ENCODE peak calls at places on chromosomes 13 and 19, in nine cellular contexts. One of them, this sample, is unnamed.

GRCh38 chr19:49387936-49388372 is at the start of gene KASH5:
- DNase-seq in ascending aorta: peak
- DNase-seq in stimulated activated CD4-positive, alpha-beta T cell treated with anti-CD3 and anti-CD28 coated beads, TNF-alpha, amount 100 ng/mL, for 1 hour: peak
- DNase-seq in stimulated activated CD8-positive, alpha-beta memory T cell treated with anti-CD3 and anti-CD28 coated beads, Interleukin-2, amount 100 ng/mL, for 1 hour: peak
- DNase-seq in small intestine: peak
- DNase-seq in adrenal gland: peak
- DNase-seq in iPS-NIHi11: peak
- DNase-seq in bronchial epithelial cell: peak
- DNase-seq in HuH-7.5: peak
- DNase-seq in this sample: no peak

GRCh38 chr19:51111606-51112005 is 3.4 kb upstream of the CTU1 start:
- DNase-seq in ascending aorta: no peak
- DNase-seq in stimulated activated CD4-positive, alpha-beta T cell treated with anti-CD3 and anti-CD28 coated beads, TNF-alpha, amount 100 ng/mL, for 1 hour: no peak
- DNase-seq in stimulated activated CD8-positive, alpha-beta memory T cell treated with anti-CD3 and anti-CD28 coated beads, Interleukin-2, amount 100 ng/mL, for 1 hour: no peak
- DNase-seq in small intestine: no peak
- DNase-seq in adrenal gland: no peak
- DNase-seq in iPS-NIHi11: no peak
- DNase-seq in bronchial epithelial cell: no peak
- DNase-seq in HuH-7.5: no peak
- DNase-seq in this sample: peak

GRCh38 chr19:18723871-18724377 is 40.4 kb downstream of the CRTC1 start:
- DNase-seq in ascending aorta: no peak
- DNase-seq in stimulated activated CD4-positive, alpha-beta T cell treated with anti-CD3 and anti-CD28 coated beads, TNF-alpha, amount 100 ng/mL, for 1 hour: no peak
- DNase-seq in stimulated activated CD8-positive, alpha-beta memory T cell treated with anti-CD3 and anti-CD28 coated beads, Interleukin-2, amount 100 ng/mL, for 1 hour: no peak
- DNase-seq in small intestine: no peak
- DNase-seq in adrenal gland: no peak
- DNase-seq in iPS-NIHi11: no peak
- DNase-seq in bronchial epithelial cell: no peak
- DNase-seq in HuH-7.5: no peak
- DNase-seq in this sample: no peak

GRCh38 chr13:44903596-44903995 is 85.7 kb downstream of the NUFIP1 start:
- DNase-seq in ascending aorta: peak
- DNase-seq in stimulated activated CD4-positive, alpha-beta T cell treated with anti-CD3 and anti-CD28 coated beads, TNF-alpha, amount 100 ng/mL, for 1 hour: no peak
- DNase-seq in stimulated activated CD8-positive, alpha-beta memory T cell treated with anti-CD3 and anti-CD28 coated beads, Interleukin-2, amount 100 ng/mL, for 1 hour: no peak
- DNase-seq in small intestine: peak
- DNase-seq in adrenal gland: peak
- DNase-seq in iPS-NIHi11: no peak
- DNase-seq in bronchial epithelial cell: no peak
- DNase-seq in HuH-7.5: no peak
- DNase-seq in this sample: no peak

GRCh38 chr13:23744315-23744714 is 144.9 kb downstream of the MIPEP start:
- DNase-seq in ascending aorta: no peak
- DNase-seq in stimulated activated CD4-positive, alpha-beta T cell treated with anti-CD3 and anti-CD28 coated beads, TNF-alpha, amount 100 ng/mL, for 1 hour: no peak
- DNase-seq in stimulated activated CD8-positive, alpha-beta memory T cell treated with anti-CD3 and anti-CD28 coated beads, Interleukin-2, amount 100 ng/mL, for 1 hour: no peak
- DNase-seq in small intestine: no peak
- DNase-seq in adrenal gland: no peak
- DNase-seq in iPS-NIHi11: no peak
- DNase-seq in bronchial epithelial cell: peak
- DNase-seq in HuH-7.5: no peak
- DNase-seq in this sample: no peak

GRCh38 chr13:32254416-32254815 is 60.7 kb downstream of the ZAR1L start:
- DNase-seq in ascending aorta: no peak
- DNase-seq in stimulated activated CD4-positive, alpha-beta T cell treated with anti-CD3 and anti-CD28 coated beads, TNF-alpha, amount 100 ng/mL, for 1 hour: no peak
- DNase-seq in stimulated activated CD8-positive, alpha-beta memory T cell treated with anti-CD3 and anti-CD28 coated beads, Interleukin-2, amount 100 ng/mL, for 1 hour: no peak
- DNase-seq in small intestine: no peak
- DNase-seq in adrenal gland: no peak
- DNase-seq in iPS-NIHi11: no peak
- DNase-seq in bronchial epithelial cell: peak
- DNase-seq in HuH-7.5: no peak
- DNase-seq in this sample: no peak

GRCh38 chr13:106112191-106112590 is 423.3 kb downstream of the EFNB2 start:
- DNase-seq in ascending aorta: no peak
- DNase-seq in stimulated activated CD4-positive, alpha-beta T cell treated with anti-CD3 and anti-CD28 coated beads, TNF-alpha, amount 100 ng/mL, for 1 hour: no peak
- DNase-seq in stimulated activated CD8-positive, alpha-beta memory T cell treated with anti-CD3 and anti-CD28 coated beads, Interleukin-2, amount 100 ng/mL, for 1 hour: no peak
- DNase-seq in small intestine: no peak
- DNase-seq in adrenal gland: no peak
- DNase-seq in iPS-NIHi11: no peak
- DNase-seq in bronchial epithelial cell: no peak
- DNase-seq in HuH-7.5: no peak
- DNase-seq in this sample: no peak

GRCh38 chr13:75482070-75482819 is at the start of gene TBC1D4:
- DNase-seq in ascending aorta: peak
- DNase-seq in stimulated activated CD4-positive, alpha-beta T cell treated with anti-CD3 and anti-CD28 coated beads, TNF-alpha, amount 100 ng/mL, for 1 hour: peak
- DNase-seq in stimulated activated CD8-positive, alpha-beta memory T cell treated with anti-CD3 and anti-CD28 coated beads, Interleukin-2, amount 100 ng/mL, for 1 hour: no peak
- DNase-seq in small intestine: peak
- DNase-seq in adrenal gland: peak
- DNase-seq in iPS-NIHi11: peak
- DNase-seq in bronchial epithelial cell: peak
- DNase-seq in HuH-7.5: peak
- DNase-seq in this sample: peak

GRCh38 chr13:109899748-109900147 is 113.4 kb upstream of the IRS2 start:
- DNase-seq in ascending aorta: no peak
- DNase-seq in stimulated activated CD4-positive, alpha-beta T cell treated with anti-CD3 and anti-CD28 coated beads, TNF-alpha, amount 100 ng/mL, for 1 hour: no peak
- DNase-seq in stimulated activated CD8-positive, alpha-beta memory T cell treated with anti-CD3 and anti-CD28 coated beads, Interleukin-2, amount 100 ng/mL, for 1 hour: no peak
- DNase-seq in small intestine: no peak
- DNase-seq in adrenal gland: no peak
- DNase-seq in iPS-NIHi11: no peak
- DNase-seq in bronchial epithelial cell: no peak
- DNase-seq in HuH-7.5: no peak
- DNase-seq in this sample: no peak

GRCh38 chr13:43196750-43197149 is 173.4 kb downstream of the DNAJC15 start:
- DNase-seq in ascending aorta: no peak
- DNase-seq in stimulated activated CD4-positive, alpha-beta T cell treated with anti-CD3 and anti-CD28 coated beads, TNF-alpha, amount 100 ng/mL, for 1 hour: no peak
- DNase-seq in stimulated activated CD8-positive, alpha-beta memory T cell treated with anti-CD3 and anti-CD28 coated beads, Interleukin-2, amount 100 ng/mL, for 1 hour: no peak
- DNase-seq in small intestine: no peak
- DNase-seq in adrenal gland: no peak
- DNase-seq in iPS-NIHi11: no peak
- DNase-seq in bronchial epithelial cell: no peak
- DNase-seq in HuH-7.5: no peak
- DNase-seq in this sample: no peak

GRCh38 chr19:2332341-2333026 is 4.0 kb downstream of the SPPL2B start:
- DNase-seq in ascending aorta: no peak
- DNase-seq in stimulated activated CD4-positive, alpha-beta T cell treated with anti-CD3 and anti-CD28 coated beads, TNF-alpha, amount 100 ng/mL, for 1 hour: no peak
- DNase-seq in stimulated activated CD8-positive, alpha-beta memory T cell treated with anti-CD3 and anti-CD28 coated beads, Interleukin-2, amount 100 ng/mL, for 1 hour: peak
- DNase-seq in small intestine: peak
- DNase-seq in adrenal gland: no peak
- DNase-seq in iPS-NIHi11: no peak
- DNase-seq in bronchial epithelial cell: no peak
- DNase-seq in HuH-7.5: no peak
- DNase-seq in this sample: no peak

GRCh38 chr19:5799247-5800241 is 5.3 kb upstream of the NRTN start:
- DNase-seq in ascending aorta: no peak
- DNase-seq in stimulated activated CD4-positive, alpha-beta T cell treated with anti-CD3 and anti-CD28 coated beads, TNF-alpha, amount 100 ng/mL, for 1 hour: no peak
- DNase-seq in stimulated activated CD8-positive, alpha-beta memory T cell treated with anti-CD3 and anti-CD28 coated beads, Interleukin-2, amount 100 ng/mL, for 1 hour: no peak
- DNase-seq in small intestine: peak
- DNase-seq in adrenal gland: peak
- DNase-seq in iPS-NIHi11: no peak
- DNase-seq in bronchial epithelial cell: no peak
- DNase-seq in HuH-7.5: no peak
- DNase-seq in this sample: no peak

GRCh38 chr19:28960586-28960985 is 252.4 kb downstream of the UQCRFS1 start:
- DNase-seq in ascending aorta: no peak
- DNase-seq in stimulated activated CD4-positive, alpha-beta T cell treated with anti-CD3 and anti-CD28 coated beads, TNF-alpha, amount 100 ng/mL, for 1 hour: no peak
- DNase-seq in stimulated activated CD8-positive, alpha-beta memory T cell treated with anti-CD3 and anti-CD28 coated beads, Interleukin-2, amount 100 ng/mL, for 1 hour: no peak
- DNase-seq in small intestine: no peak
- DNase-seq in adrenal gland: no peak
- DNase-seq in iPS-NIHi11: no peak
- DNase-seq in bronchial epithelial cell: no peak
- DNase-seq in HuH-7.5: no peak
- DNase-seq in this sample: no peak

GRCh38 chr19:4208385-4209094 is 20.8 kb upstream of the EBI3 start:
- DNase-seq in ascending aorta: no peak
- DNase-seq in stimulated activated CD4-positive, alpha-beta T cell treated with anti-CD3 and anti-CD28 coated beads, TNF-alpha, amount 100 ng/mL, for 1 hour: no peak
- DNase-seq in stimulated activated CD8-positive, alpha-beta memory T cell treated with anti-CD3 and anti-CD28 coated beads, Interleukin-2, amount 100 ng/mL, for 1 hour: no peak
- DNase-seq in small intestine: peak
- DNase-seq in adrenal gland: no peak
- DNase-seq in iPS-NIHi11: peak
- DNase-seq in bronchial epithelial cell: peak
- DNase-seq in HuH-7.5: peak
- DNase-seq in this sample: peak

GRCh38 chr19:6740589-6741348 is 1.3 kb downstream of the TRIP10 start:
- DNase-seq in ascending aorta: no peak
- DNase-seq in stimulated activated CD4-positive, alpha-beta T cell treated with anti-CD3 and anti-CD28 coated beads, TNF-alpha, amount 100 ng/mL, for 1 hour: no peak
- DNase-seq in stimulated activated CD8-positive, alpha-beta memory T cell treated with anti-CD3 and anti-CD28 coated beads, Interleukin-2, amount 100 ng/mL, for 1 hour: no peak
- DNase-seq in small intestine: peak
- DNase-seq in adrenal gland: peak
- DNase-seq in iPS-NIHi11: peak
- DNase-seq in bronchial epithelial cell: peak
- DNase-seq in HuH-7.5: no peak
- DNase-seq in this sample: peak

GRCh38 chr13:43767351-43767901 is 19.3 kb downstream of the ENOX1 start:
- DNase-seq in ascending aorta: no peak
- DNase-seq in stimulated activated CD4-positive, alpha-beta T cell treated with anti-CD3 and anti-CD28 coated beads, TNF-alpha, amount 100 ng/mL, for 1 hour: no peak
- DNase-seq in stimulated activated CD8-positive, alpha-beta memory T cell treated with anti-CD3 and anti-CD28 coated beads, Interleukin-2, amount 100 ng/mL, for 1 hour: no peak
- DNase-seq in small intestine: no peak
- DNase-seq in adrenal gland: no peak
- DNase-seq in iPS-NIHi11: no peak
- DNase-seq in bronchial epithelial cell: no peak
- DNase-seq in HuH-7.5: no peak
- DNase-seq in this sample: no peak

GRCh38 chr13:110352735-110353134 is 45.7 kb downstream of the COL4A2 start:
- DNase-seq in ascending aorta: no peak
- DNase-seq in stimulated activated CD4-positive, alpha-beta T cell treated with anti-CD3 and anti-CD28 coated beads, TNF-alpha, amount 100 ng/mL, for 1 hour: no peak
- DNase-seq in stimulated activated CD8-positive, alpha-beta memory T cell treated with anti-CD3 and anti-CD28 coated beads, Interleukin-2, amount 100 ng/mL, for 1 hour: no peak
- DNase-seq in small intestine: no peak
- DNase-seq in adrenal gland: no peak
- DNase-seq in iPS-NIHi11: peak
- DNase-seq in bronchial epithelial cell: no peak
- DNase-seq in HuH-7.5: no peak
- DNase-seq in this sample: peak

GRCh38 chr19:50933640-50934039 is 19.2 kb downstream of the KLK5 start:
- DNase-seq in ascending aorta: no peak
- DNase-seq in stimulated activated CD4-positive, alpha-beta T cell treated with anti-CD3 and anti-CD28 coated beads, TNF-alpha, amount 100 ng/mL, for 1 hour: no peak
- DNase-seq in stimulated activated CD8-positive, alpha-beta memory T cell treated with anti-CD3 and anti-CD28 coated beads, Interleukin-2, amount 100 ng/mL, for 1 hour: no peak
- DNase-seq in small intestine: no peak
- DNase-seq in adrenal gland: no peak
- DNase-seq in iPS-NIHi11: no peak
- DNase-seq in bronchial epithelial cell: peak
- DNase-seq in HuH-7.5: no peak
- DNase-seq in this sample: no peak

GRCh38 chr13:93561553-93561952 is 334.9 kb downstream of the GPC6 start:
- DNase-seq in ascending aorta: no peak
- DNase-seq in stimulated activated CD4-positive, alpha-beta T cell treated with anti-CD3 and anti-CD28 coated beads, TNF-alpha, amount 100 ng/mL, for 1 hour: no peak
- DNase-seq in stimulated activated CD8-positive, alpha-beta memory T cell treated with anti-CD3 and anti-CD28 coated beads, Interleukin-2, amount 100 ng/mL, for 1 hour: no peak
- DNase-seq in small intestine: no peak
- DNase-seq in adrenal gland: no peak
- DNase-seq in iPS-NIHi11: peak
- DNase-seq in bronchial epithelial cell: no peak
- DNase-seq in HuH-7.5: no peak
- DNase-seq in this sample: no peak

GRCh38 chr13:81425286-81425685 is 1084.4 kb upstream of the SPRY2 start:
- DNase-seq in ascending aorta: no peak
- DNase-seq in stimulated activated CD4-positive, alpha-beta T cell treated with anti-CD3 and anti-CD28 coated beads, TNF-alpha, amount 100 ng/mL, for 1 hour: no peak
- DNase-seq in stimulated activated CD8-positive, alpha-beta memory T cell treated with anti-CD3 and anti-CD28 coated beads, Interleukin-2, amount 100 ng/mL, for 1 hour: no peak
- DNase-seq in small intestine: no peak
- DNase-seq in adrenal gland: no peak
- DNase-seq in iPS-NIHi11: no peak
- DNase-seq in bronchial epithelial cell: no peak
- DNase-seq in HuH-7.5: no peak
- DNase-seq in this sample: no peak

GRCh38 chr19:48815870-48816501 is 5.2 kb upstream of the BCAT2 start:
- DNase-seq in ascending aorta: no peak
- DNase-seq in stimulated activated CD4-positive, alpha-beta T cell treated with anti-CD3 and anti-CD28 coated beads, TNF-alpha, amount 100 ng/mL, for 1 hour: no peak
- DNase-seq in stimulated activated CD8-positive, alpha-beta memory T cell treated with anti-CD3 and anti-CD28 coated beads, Interleukin-2, amount 100 ng/mL, for 1 hour: no peak
- DNase-seq in small intestine: peak
- DNase-seq in adrenal gland: peak
- DNase-seq in iPS-NIHi11: no peak
- DNase-seq in bronchial epithelial cell: peak
- DNase-seq in HuH-7.5: peak
- DNase-seq in this sample: no peak

GRCh38 chr19:43780706-43781525 is at the start of gene KCNN4:
- DNase-seq in ascending aorta: no peak
- DNase-seq in stimulated activated CD4-positive, alpha-beta T cell treated with anti-CD3 and anti-CD28 coated beads, TNF-alpha, amount 100 ng/mL, for 1 hour: peak
- DNase-seq in stimulated activated CD8-positive, alpha-beta memory T cell treated with anti-CD3 and anti-CD28 coated beads, Interleukin-2, amount 100 ng/mL, for 1 hour: peak
- DNase-seq in small intestine: peak
- DNase-seq in adrenal gland: no peak
- DNase-seq in iPS-NIHi11: no peak
- DNase-seq in bronchial epithelial cell: peak
- DNase-seq in HuH-7.5: no peak
- DNase-seq in this sample: no peak

GRCh38 chr19:1811472-1811894 is 593 bp downstream of the ATP8B3 start:
- DNase-seq in ascending aorta: peak
- DNase-seq in stimulated activated CD4-positive, alpha-beta T cell treated with anti-CD3 and anti-CD28 coated beads, TNF-alpha, amount 100 ng/mL, for 1 hour: peak
- DNase-seq in stimulated activated CD8-positive, alpha-beta memory T cell treated with anti-CD3 and anti-CD28 coated beads, Interleukin-2, amount 100 ng/mL, for 1 hour: peak
- DNase-seq in small intestine: peak
- DNase-seq in adrenal gland: peak
- DNase-seq in iPS-NIHi11: peak
- DNase-seq in bronchial epithelial cell: peak
- DNase-seq in HuH-7.5: peak
- DNase-seq in this sample: no peak

GRCh38 chr13:113726961-113727411 is 32.0 kb upstream of the TMEM255B start:
- DNase-seq in ascending aorta: no peak
- DNase-seq in stimulated activated CD4-positive, alpha-beta T cell treated with anti-CD3 and anti-CD28 coated beads, TNF-alpha, amount 100 ng/mL, for 1 hour: no peak
- DNase-seq in stimulated activated CD8-positive, alpha-beta memory T cell treated with anti-CD3 and anti-CD28 coated beads, Interleukin-2, amount 100 ng/mL, for 1 hour: no peak
- DNase-seq in small intestine: no peak
- DNase-seq in adrenal gland: peak
- DNase-seq in iPS-NIHi11: no peak
- DNase-seq in bronchial epithelial cell: peak
- DNase-seq in HuH-7.5: no peak
- DNase-seq in this sample: no peak

GRCh38 chr13:95251641-95252040 is 49.6 kb downstream of the ABCC4 start:
- DNase-seq in ascending aorta: no peak
- DNase-seq in stimulated activated CD4-positive, alpha-beta T cell treated with anti-CD3 and anti-CD28 coated beads, TNF-alpha, amount 100 ng/mL, for 1 hour: no peak
- DNase-seq in stimulated activated CD8-positive, alpha-beta memory T cell treated with anti-CD3 and anti-CD28 coated beads, Interleukin-2, amount 100 ng/mL, for 1 hour: no peak
- DNase-seq in small intestine: no peak
- DNase-seq in adrenal gland: no peak
- DNase-seq in iPS-NIHi11: no peak
- DNase-seq in bronchial epithelial cell: no peak
- DNase-seq in HuH-7.5: no peak
- DNase-seq in this sample: no peak

GRCh38 chr13:113843063-113843654 is 20.7 kb downstream of the GAS6 start:
- DNase-seq in ascending aorta: no peak
- DNase-seq in stimulated activated CD4-positive, alpha-beta T cell treated with anti-CD3 and anti-CD28 coated beads, TNF-alpha, amount 100 ng/mL, for 1 hour: no peak
- DNase-seq in stimulated activated CD8-positive, alpha-beta memory T cell treated with anti-CD3 and anti-CD28 coated beads, Interleukin-2, amount 100 ng/mL, for 1 hour: no peak
- DNase-seq in small intestine: no peak
- DNase-seq in adrenal gland: no peak
- DNase-seq in iPS-NIHi11: no peak
- DNase-seq in bronchial epithelial cell: no peak
- DNase-seq in HuH-7.5: no peak
- DNase-seq in this sample: no peak

GRCh38 chr19:47686679-47687450 is 26.4 kb upstream of the EHD2 start:
- DNase-seq in ascending aorta: no peak
- DNase-seq in stimulated activated CD4-positive, alpha-beta T cell treated with anti-CD3 and anti-CD28 coated beads, TNF-alpha, amount 100 ng/mL, for 1 hour: no peak
- DNase-seq in stimulated activated CD8-positive, alpha-beta memory T cell treated with anti-CD3 and anti-CD28 coated beads, Interleukin-2, amount 100 ng/mL, for 1 hour: no peak
- DNase-seq in small intestine: no peak
- DNase-seq in adrenal gland: peak
- DNase-seq in iPS-NIHi11: no peak
- DNase-seq in bronchial epithelial cell: no peak
- DNase-seq in HuH-7.5: no peak
- DNase-seq in this sample: no peak

GRCh38 chr19:40141546-40141945 is 49.7 kb upstream of the MAP3K10 start:
- DNase-seq in ascending aorta: no peak
- DNase-seq in stimulated activated CD4-positive, alpha-beta T cell treated with anti-CD3 and anti-CD28 coated beads, TNF-alpha, amount 100 ng/mL, for 1 hour: no peak
- DNase-seq in stimulated activated CD8-positive, alpha-beta memory T cell treated with anti-CD3 and anti-CD28 coated beads, Interleukin-2, amount 100 ng/mL, for 1 hour: no peak
- DNase-seq in small intestine: no peak
- DNase-seq in adrenal gland: no peak
- DNase-seq in iPS-NIHi11: no peak
- DNase-seq in bronchial epithelial cell: no peak
- DNase-seq in HuH-7.5: no peak
- DNase-seq in this sample: no peak

GRCh38 chr13:49678172-49678914 is 12.9 kb downstream of the EBPL start:
- DNase-seq in ascending aorta: no peak
- DNase-seq in stimulated activated CD4-positive, alpha-beta T cell treated with anti-CD3 and anti-CD28 coated beads, TNF-alpha, amount 100 ng/mL, for 1 hour: no peak
- DNase-seq in stimulated activated CD8-positive, alpha-beta memory T cell treated with anti-CD3 and anti-CD28 coated beads, Interleukin-2, amount 100 ng/mL, for 1 hour: no peak
- DNase-seq in small intestine: no peak
- DNase-seq in adrenal gland: no peak
- DNase-seq in iPS-NIHi11: no peak
- DNase-seq in bronchial epithelial cell: no peak
- DNase-seq in HuH-7.5: no peak
- DNase-seq in this sample: no peak

GRCh38 chr13:89950225-89950624 is 1397.3 kb upstream of the MIR17HG start:
- DNase-seq in ascending aorta: no peak
- DNase-seq in stimulated activated CD4-positive, alpha-beta T cell treated with anti-CD3 and anti-CD28 coated beads, TNF-alpha, amount 100 ng/mL, for 1 hour: no peak
- DNase-seq in stimulated activated CD8-positive, alpha-beta memory T cell treated with anti-CD3 and anti-CD28 coated beads, Interleukin-2, amount 100 ng/mL, for 1 hour: no peak
- DNase-seq in small intestine: no peak
- DNase-seq in adrenal gland: no peak
- DNase-seq in iPS-NIHi11: no peak
- DNase-seq in bronchial epithelial cell: no peak
- DNase-seq in HuH-7.5: no peak
- DNase-seq in this sample: no peak

GRCh38 chr19:53813996-53814395 is 10.1 kb downstream of the NLRP12 start:
- DNase-seq in ascending aorta: no peak
- DNase-seq in stimulated activated CD4-positive, alpha-beta T cell treated with anti-CD3 and anti-CD28 coated beads, TNF-alpha, amount 100 ng/mL, for 1 hour: no peak
- DNase-seq in stimulated activated CD8-positive, alpha-beta memory T cell treated with anti-CD3 and anti-CD28 coated beads, Interleukin-2, amount 100 ng/mL, for 1 hour: no peak
- DNase-seq in small intestine: no peak
- DNase-seq in adrenal gland: no peak
- DNase-seq in iPS-NIHi11: no peak
- DNase-seq in bronchial epithelial cell: no peak
- DNase-seq in HuH-7.5: no peak
- DNase-seq in this sample: no peak